ENCODE peak calls at places on chromosome 20, in eight cellular contexts. One of them, this sample, is unnamed.

GRCh38 chr20:19990911-19991707 is 26.1 kb upstream of the NAA20 start:
- DNase-seq in HFF-Myc: no peak
- DNase-seq in left ventricle myocardium inferior: no peak
- DNase-seq in aorta: no peak
- DNase-seq in hepatocyte: no peak
- DNase-seq in stomach: no peak
- DNase-seq in fibroblast of lung: peak
- DNase-seq in naive thymus-derived CD4-positive, alpha-beta T cell: no peak
- DNase-seq in this sample: no peak

GRCh38 chr20:11972478-11972877 is 54.8 kb downstream of the BTBD3 start:
- DNase-seq in HFF-Myc: no peak
- DNase-seq in left ventricle myocardium inferior: no peak
- DNase-seq in aorta: no peak
- DNase-seq in hepatocyte: no peak
- DNase-seq in stomach: no peak
- DNase-seq in fibroblast of lung: no peak
- DNase-seq in naive thymus-derived CD4-positive, alpha-beta T cell: no peak
- DNase-seq in this sample: no peak

GRCh38 chr20:33477386-33478234 is 12.3 kb upstream of the CBFA2T2 start:
- DNase-seq in HFF-Myc: no peak
- DNase-seq in left ventricle myocardium inferior: no peak
- DNase-seq in aorta: no peak
- DNase-seq in hepatocyte: no peak
- DNase-seq in stomach: peak
- DNase-seq in fibroblast of lung: no peak
- DNase-seq in naive thymus-derived CD4-positive, alpha-beta T cell: no peak
- DNase-seq in this sample: peak

GRCh38 chr20:21029356-21029755 is 76.8 kb downstream of the LINC00237 start:
- DNase-seq in HFF-Myc: no peak
- DNase-seq in left ventricle myocardium inferior: no peak
- DNase-seq in aorta: no peak
- DNase-seq in hepatocyte: no peak
- DNase-seq in stomach: no peak
- DNase-seq in fibroblast of lung: no peak
- DNase-seq in naive thymus-derived CD4-positive, alpha-beta T cell: no peak
- DNase-seq in this sample: no peak

GRCh38 chr20:50009521-50010454 is 27.0 kb downstream of the SNAI1 start:
- DNase-seq in HFF-Myc: no peak
- DNase-seq in left ventricle myocardium inferior: no peak
- DNase-seq in aorta: no peak
- DNase-seq in hepatocyte: no peak
- DNase-seq in stomach: no peak
- DNase-seq in fibroblast of lung: no peak
- DNase-seq in naive thymus-derived CD4-positive, alpha-beta T cell: no peak
- DNase-seq in this sample: peak

GRCh38 chr20:54320148-54320607 is 112.3 kb downstream of the PFDN4 start:
- DNase-seq in HFF-Myc: no peak
- DNase-seq in left ventricle myocardium inferior: no peak
- DNase-seq in aorta: no peak
- DNase-seq in hepatocyte: no peak
- DNase-seq in stomach: no peak
- DNase-seq in fibroblast of lung: peak
- DNase-seq in naive thymus-derived CD4-positive, alpha-beta T cell: no peak
- DNase-seq in this sample: peak

GRCh38 chr20:24502184-24502583 is 32.8 kb downstream of the SYNDIG1 start:
- DNase-seq in HFF-Myc: peak
- DNase-seq in left ventricle myocardium inferior: no peak
- DNase-seq in aorta: peak
- DNase-seq in hepatocyte: peak
- DNase-seq in stomach: no peak
- DNase-seq in fibroblast of lung: peak
- DNase-seq in naive thymus-derived CD4-positive, alpha-beta T cell: no peak
- DNase-seq in this sample: no peak

GRCh38 chr20:35146299-35146921 is 726 bp downstream of the EDEM2 start:
- DNase-seq in HFF-Myc: no peak
- DNase-seq in left ventricle myocardium inferior: no peak
- DNase-seq in aorta: peak
- DNase-seq in hepatocyte: peak
- DNase-seq in stomach: no peak
- DNase-seq in fibroblast of lung: no peak
- DNase-seq in naive thymus-derived CD4-positive, alpha-beta T cell: peak
- DNase-seq in this sample: peak

GRCh38 chr20:8547035-8547649 is 415.1 kb downstream of the PLCB1 start:
- DNase-seq in HFF-Myc: no peak
- DNase-seq in left ventricle myocardium inferior: no peak
- DNase-seq in aorta: no peak
- DNase-seq in hepatocyte: no peak
- DNase-seq in stomach: no peak
- DNase-seq in fibroblast of lung: no peak
- DNase-seq in naive thymus-derived CD4-positive, alpha-beta T cell: no peak
- DNase-seq in this sample: no peak

GRCh38 chr20:58987790-58988564 is 6.9 kb downstream of the NELFCD start:
- DNase-seq in HFF-Myc: no peak
- DNase-seq in left ventricle myocardium inferior: no peak
- DNase-seq in aorta: no peak
- DNase-seq in hepatocyte: no peak
- DNase-seq in stomach: peak
- DNase-seq in fibroblast of lung: no peak
- DNase-seq in naive thymus-derived CD4-positive, alpha-beta T cell: no peak
- DNase-seq in this sample: no peak

GRCh38 chr20:53550590-53551187 is 43.0 kb downstream of the ZNF217 start:
- DNase-seq in HFF-Myc: no peak
- DNase-seq in left ventricle myocardium inferior: no peak
- DNase-seq in aorta: no peak
- DNase-seq in hepatocyte: no peak
- DNase-seq in stomach: no peak
- DNase-seq in fibroblast of lung: no peak
- DNase-seq in naive thymus-derived CD4-positive, alpha-beta T cell: no peak
- DNase-seq in this sample: no peak

GRCh38 chr20:34639755-34640222 is 37.1 kb downstream of the PIGU start:
- DNase-seq in HFF-Myc: no peak
- DNase-seq in left ventricle myocardium inferior: no peak
- DNase-seq in aorta: no peak
- DNase-seq in hepatocyte: peak
- DNase-seq in stomach: peak
- DNase-seq in fibroblast of lung: no peak
- DNase-seq in naive thymus-derived CD4-positive, alpha-beta T cell: no peak
- DNase-seq in this sample: no peak

GRCh38 chr20:31740656-31741323 is 1.7 kb downstream of the TPX2 start:
- DNase-seq in HFF-Myc: no peak
- DNase-seq in left ventricle myocardium inferior: no peak
- DNase-seq in aorta: no peak
- DNase-seq in hepatocyte: no peak
- DNase-seq in stomach: no peak
- DNase-seq in fibroblast of lung: no peak
- DNase-seq in naive thymus-derived CD4-positive, alpha-beta T cell: no peak
- DNase-seq in this sample: no peak

GRCh38 chr20:42594659-42595058 is 595.0 kb downstream of the PTPRT start:
- DNase-seq in HFF-Myc: no peak
- DNase-seq in left ventricle myocardium inferior: no peak
- DNase-seq in aorta: no peak
- DNase-seq in hepatocyte: no peak
- DNase-seq in stomach: no peak
- DNase-seq in fibroblast of lung: no peak
- DNase-seq in naive thymus-derived CD4-positive, alpha-beta T cell: no peak
- DNase-seq in this sample: no peak

GRCh38 chr20:53676519-53676822 is 82.8 kb upstream of the ZNF217 start:
- DNase-seq in HFF-Myc: no peak
- DNase-seq in left ventricle myocardium inferior: no peak
- DNase-seq in aorta: no peak
- DNase-seq in hepatocyte: no peak
- DNase-seq in stomach: no peak
- DNase-seq in fibroblast of lung: no peak
- DNase-seq in naive thymus-derived CD4-positive, alpha-beta T cell: no peak
- DNase-seq in this sample: no peak

GRCh38 chr20:24166127-24166389 is 177.5 kb upstream of the GGTLC1 start:
- DNase-seq in HFF-Myc: no peak
- DNase-seq in left ventricle myocardium inferior: no peak
- DNase-seq in aorta: no peak
- DNase-seq in hepatocyte: no peak
- DNase-seq in stomach: no peak
- DNase-seq in fibroblast of lung: no peak
- DNase-seq in naive thymus-derived CD4-positive, alpha-beta T cell: no peak
- DNase-seq in this sample: no peak

GRCh38 chr20:1894951-1895673 is at the start of gene SIRPA:
- DNase-seq in HFF-Myc: no peak
- DNase-seq in left ventricle myocardium inferior: peak
- DNase-seq in aorta: peak
- DNase-seq in hepatocyte: peak
- DNase-seq in stomach: peak
- DNase-seq in fibroblast of lung: peak
- DNase-seq in naive thymus-derived CD4-positive, alpha-beta T cell: no peak
- DNase-seq in this sample: peak

GRCh38 chr20:18504479-18505060 is 3.2 kb upstream of the SEC23B start:
- DNase-seq in HFF-Myc: no peak
- DNase-seq in left ventricle myocardium inferior: peak
- DNase-seq in aorta: no peak
- DNase-seq in hepatocyte: no peak
- DNase-seq in stomach: no peak
- DNase-seq in fibroblast of lung: peak
- DNase-seq in naive thymus-derived CD4-positive, alpha-beta T cell: no peak
- DNase-seq in this sample: no peak

GRCh38 chr20:51749674-51750036 is 18.5 kb downstream of the ATP9A start:
- DNase-seq in HFF-Myc: no peak
- DNase-seq in left ventricle myocardium inferior: no peak
- DNase-seq in aorta: no peak
- DNase-seq in hepatocyte: no peak
- DNase-seq in stomach: no peak
- DNase-seq in fibroblast of lung: peak
- DNase-seq in naive thymus-derived CD4-positive, alpha-beta T cell: no peak
- DNase-seq in this sample: no peak

GRCh38 chr20:62602550-62602949 is 39.8 kb upstream of the SLCO4A1 start:
- DNase-seq in HFF-Myc: no peak
- DNase-seq in left ventricle myocardium inferior: peak
- DNase-seq in aorta: no peak
- DNase-seq in hepatocyte: no peak
- DNase-seq in stomach: peak
- DNase-seq in fibroblast of lung: no peak
- DNase-seq in naive thymus-derived CD4-positive, alpha-beta T cell: no peak
- DNase-seq in this sample: no peak
- H3K4me3 ChIP-seq in HFF-Myc: no peak
- H3K4me3 ChIP-seq in left ventricle myocardium inferior: no peak
- H3K4me3 ChIP-seq in aorta: no peak
- H3K4me3 ChIP-seq in hepatocyte: no peak
- H3K4me3 ChIP-seq in stomach: peak
- H3K4me3 ChIP-seq in fibroblast of lung: no peak
- H3K4me3 ChIP-seq in naive thymus-derived CD4-positive, alpha-beta T cell: peak
- H3K4me3 ChIP-seq in this sample: no peak

GRCh38 chr20:17138237-17138636 is 88.6 kb upstream of the PCSK2 start:
- DNase-seq in HFF-Myc: no peak
- DNase-seq in left ventricle myocardium inferior: no peak
- DNase-seq in aorta: no peak
- DNase-seq in hepatocyte: no peak
- DNase-seq in stomach: no peak
- DNase-seq in fibroblast of lung: no peak
- DNase-seq in naive thymus-derived CD4-positive, alpha-beta T cell: no peak
- DNase-seq in this sample: no peak

GRCh38 chr20:17142666-17143065 is 84.2 kb upstream of the PCSK2 start:
- DNase-seq in HFF-Myc: no peak
- DNase-seq in left ventricle myocardium inferior: no peak
- DNase-seq in aorta: no peak
- DNase-seq in hepatocyte: peak
- DNase-seq in stomach: no peak
- DNase-seq in fibroblast of lung: no peak
- DNase-seq in naive thymus-derived CD4-positive, alpha-beta T cell: no peak
- DNase-seq in this sample: no peak

GRCh38 chr20:17140894-17141293 is 85.9 kb upstream of the PCSK2 start:
- DNase-seq in HFF-Myc: no peak
- DNase-seq in left ventricle myocardium inferior: no peak
- DNase-seq in aorta: no peak
- DNase-seq in hepatocyte: no peak
- DNase-seq in stomach: no peak
- DNase-seq in fibroblast of lung: no peak
- DNase-seq in naive thymus-derived CD4-positive, alpha-beta T cell: no peak
- DNase-seq in this sample: no peak

DNA sequence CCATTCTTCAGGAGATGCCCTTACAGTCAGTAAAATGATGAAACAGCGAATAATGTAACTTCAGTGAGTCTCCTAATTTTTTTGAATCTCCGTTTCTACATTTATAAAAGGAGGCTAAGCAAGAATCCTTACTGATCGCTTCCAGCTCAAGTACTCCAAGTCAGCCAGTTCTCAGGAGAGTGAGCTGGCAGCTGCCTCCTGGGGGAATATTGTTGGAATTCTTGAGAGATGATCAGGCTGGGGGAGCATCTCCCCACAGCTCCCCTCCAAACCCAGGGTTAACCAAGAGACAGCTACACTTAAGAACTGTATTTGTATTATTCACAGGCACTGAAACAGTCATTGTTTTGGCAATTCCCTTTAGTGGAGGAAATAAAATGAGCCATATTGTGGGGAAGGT is 89.1 kb upstream of the PCSK2 start:
- DNase-seq in HFF-Myc: no peak
- DNase-seq in left ventricle myocardium inferior: no peak
- DNase-seq in aorta: no peak
- DNase-seq in hepatocyte: no peak
- DNase-seq in stomach: no peak
- DNase-seq in fibroblast of lung: no peak
- DNase-seq in naive thymus-derived CD4-positive, alpha-beta T cell: no peak
- DNase-seq in this sample: no peak
- H3K4me3 ChIP-seq in HFF-Myc: no peak
- H3K4me3 ChIP-seq in left ventricle myocardium inferior: no peak
- H3K4me3 ChIP-seq in aorta: no peak
- H3K4me3 ChIP-seq in hepatocyte: no peak
- H3K4me3 ChIP-seq in stomach: no peak
- H3K4me3 ChIP-seq in fibroblast of lung: no peak
- H3K4me3 ChIP-seq in naive thymus-derived CD4-positive, alpha-beta T cell: no peak
- H3K4me3 ChIP-seq in this sample: no peak

GRCh38 chr20:47668313-47669156 is 116.7 kb downstream of the SULF2 start:
- DNase-seq in HFF-Myc: no peak
- DNase-seq in left ventricle myocardium inferior: no peak
- DNase-seq in aorta: no peak
- DNase-seq in hepatocyte: no peak
- DNase-seq in stomach: no peak
- DNase-seq in fibroblast of lung: no peak
- DNase-seq in naive thymus-derived CD4-positive, alpha-beta T cell: no peak
- DNase-seq in this sample: peak
- H3K4me3 ChIP-seq in HFF-Myc: no peak
- H3K4me3 ChIP-seq in left ventricle myocardium inferior: no peak
- H3K4me3 ChIP-seq in aorta: no peak
- H3K4me3 ChIP-seq in hepatocyte: no peak
- H3K4me3 ChIP-seq in stomach: no peak
- H3K4me3 ChIP-seq in fibroblast of lung: no peak
- H3K4me3 ChIP-seq in naive thymus-derived CD4-positive, alpha-beta T cell: no peak
- H3K4me3 ChIP-seq in this sample: no peak

DNA sequence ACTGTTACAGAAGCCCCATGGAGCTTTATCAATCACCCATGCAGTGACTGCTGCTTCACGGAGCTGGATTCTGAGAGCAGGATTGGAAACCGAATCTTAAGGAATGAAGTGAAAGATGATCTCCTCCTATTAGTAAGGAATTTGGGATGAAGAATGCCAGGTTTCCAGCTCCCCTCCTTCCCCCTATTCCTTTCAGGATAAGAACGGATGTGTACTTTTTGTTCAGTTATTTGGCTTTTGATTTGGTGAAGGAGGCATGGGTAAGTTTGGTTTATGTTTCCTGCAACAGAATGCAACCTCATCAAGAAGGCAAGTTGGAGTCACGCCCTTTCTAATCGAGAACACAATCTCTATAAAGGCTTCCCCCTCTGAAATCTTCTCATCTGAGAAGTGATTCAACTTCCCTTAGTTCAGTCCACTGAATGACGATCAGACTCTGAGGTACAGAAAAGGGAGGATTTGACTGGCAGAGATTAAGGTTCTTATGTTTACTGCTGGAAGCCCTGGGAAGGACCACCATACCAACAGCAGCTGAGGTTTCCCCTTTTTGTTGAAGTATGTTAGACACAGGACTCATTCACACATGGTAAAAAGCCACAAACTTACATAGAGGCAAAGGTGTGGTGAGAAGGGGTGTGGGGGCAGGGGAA is 5.5 kb downstream of the ELMO2 start:
- DNase-seq in HFF-Myc: peak
- DNase-seq in left ventricle myocardium inferior: no peak
- DNase-seq in aorta: no peak
- DNase-seq in hepatocyte: peak
- DNase-seq in stomach: no peak
- DNase-seq in fibroblast of lung: peak
- DNase-seq in naive thymus-derived CD4-positive, alpha-beta T cell: peak
- DNase-seq in this sample: no peak
- H3K4me3 ChIP-seq in HFF-Myc: peak
- H3K4me3 ChIP-seq in left ventricle myocardium inferior: peak
- H3K4me3 ChIP-seq in aorta: no peak
- H3K4me3 ChIP-seq in hepatocyte: no peak
- H3K4me3 ChIP-seq in stomach: peak
- H3K4me3 ChIP-seq in fibroblast of lung: peak
- H3K4me3 ChIP-seq in naive thymus-derived CD4-positive, alpha-beta T cell: peak
- H3K4me3 ChIP-seq in this sample: no peak

This sample was measured in H7.